ENCODE peak calls at places on chromosomes 7 and 10, in ten cellular contexts. S is left lung, Z is BJ, W is cardiac fibroblast, J is NB4, L is heart left ventricle, H is kidney epithelial cell, Q is SK-N-SH, Y is breast epithelium, E is bronchial epithelial cell. X is an unnamed sample.

GRCh38 chr7:75534727-75535307 is 42.7 kb downstream of the SPDYE5 start:
- DNase-seq in S (no peak), Z (peak; percentile 51), Y (no peak), W (peak; percentile 35), Q (no peak), E (peak; percentile 14), H (no peak), L (no peak), J (peak; percentile 85), X (peak; percentile 61)

GRCh38 chr7:6407434-6407833 is 40.3 kb downstream of the DAGLB start:
- DNase-seq in J (no peak), H (no peak), Q (no peak), L (no peak), E (no peak), S (no peak), Z (no peak), W (no peak), Y (no peak), X (no peak)

GRCh38 chr10:113751116-113751728 is at the start of gene PLEKHS1:
- DNase-seq in J (no peak), Z (peak; percentile 35), W (no peak), Y (peak; percentile 75), E (peak; percentile 10), Q (no peak), S (no peak), L (no peak), H (no peak), X (peak; percentile 64)

GRCh38 chr7:77903597-77903996 is 105.0 kb downstream of the PHTF2 start:
- DNase-seq in S (no peak), H (no peak), L (no peak), Q (peak; percentile 15), E (peak; percentile 10), J (peak; percentile 29), W (no peak), Y (no peak), Z (no peak), X (peak; percentile 26)

GRCh38 chr10:75651452-75651851 is 220.0 kb downstream of the LRMDA start:
- DNase-seq in E (peak; percentile 36), Q (no peak), Y (no peak), J (peak; percentile 62), H (no peak), S (no peak), Z (no peak), L (no peak), W (no peak), X (no peak)

GRCh38 chr10:70891636-70892035 is 3.3 kb upstream of the PCBD1 start:
- DNase-seq in E (peak; percentile 13), L (no peak), H (no peak), Y (no peak), J (no peak), Z (no peak), S (no peak), W (no peak), Q (no peak), X (no peak)

GRCh38 chr10:46031648-46032532 is 1.5 kb upstream of the NCOA4 start:
- DNase-seq in L (no peak), Q (no peak), W (no peak), S (no peak), E (peak; percentile 42), J (peak; percentile 63), H (no peak), Y (no peak), Z (no peak), X (no peak)

GRCh38 chr10:93445097-93445960 is 36.8 kb downstream of the MYOF start:
- DNase-seq in E (peak; percentile 99), Y (peak; percentile 99), Q (peak; percentile 80), J (no peak), S (peak; percentile 93), L (peak; percentile 82), H (peak; percentile 99), Z (peak; percentile 97), W (peak; percentile 99), X (peak; percentile 98)

GRCh38 chr7:99944508-99945070 is 15.2 kb upstream of the GJC3 start:
- DNase-seq in L (no peak), Z (no peak), Q (no peak), E (no peak), H (no peak), W (no peak), J (no peak), Y (no peak), S (no peak), X (no peak)

GRCh38 chr10:88431103-88431502 is 152.0 kb downstream of the RNLS start:
- DNase-seq in W (no peak), Y (no peak), J (no peak), Q (no peak), L (no peak), S (no peak), E (no peak), H (no peak), Z (no peak), X (no peak)

GRCh38 chr7:55240418-55241142 is 124.6 kb upstream of the LANCL2 start:
- DNase-seq in Q (no peak), W (no peak), J (no peak), S (no peak), L (no peak), Y (no peak), E (no peak), Z (no peak), H (no peak), X (no peak)

GRCh38 chr7:98878365-98879197 is at the start of gene TRRAP:
- DNase-seq in J (peak; percentile 85), S (peak; percentile 93), H (no peak), Q (peak; percentile 98), Y (peak; percentile 29), E (peak; percentile 23), Z (no peak), L (peak; percentile 83), W (peak; percentile 83), X (peak; percentile 89)

GRCh38 chr7:98880485-98880884 is 2.2 kb downstream of the TRRAP start:
- DNase-seq in E (no peak), Q (no peak), Y (no peak), W (no peak), L (no peak), S (no peak), H (no peak), Z (no peak), J (no peak), X (no peak)

GRCh38 chr7:98881561-98882315 is 3.4 kb downstream of the TRRAP start:
- DNase-seq in W (no peak), L (no peak), Y (no peak), Z (no peak), Q (no peak), E (peak; percentile 68), H (no peak), J (no peak), S (no peak), X (no peak)

GRCh38 chr7:98879198-98879988 is 1.1 kb downstream of the TRRAP start:
- DNase-seq in L (no peak), J (peak; percentile 29), H (no peak), S (no peak), Z (no peak), E (peak; percentile 35), Q (peak; percentile 52), Y (no peak), W (no peak), X (peak; percentile 27)

GRCh38 chr7:98879989-98880337 is 1.6 kb downstream of the TRRAP start:
- DNase-seq in H (no peak), Z (no peak), Q (no peak), E (no peak), S (no peak), J (no peak), L (no peak), W (no peak), Y (no peak), X (no peak)
- H3K4me3 ChIP-seq in H (peak overlapping the region; percentile 93), Z (peak overlapping the region; percentile 87), Q (peak overlapping the region; percentile 99), E (peak overlapping the region; percentile 96), S (peak overlapping the region; percentile 97), J (peak overlapping the region; percentile 87), L (no peak overlapping the region), W (peak overlapping the region; percentile 97), Y (peak overlapping the region; percentile 82), X (peak overlapping the region; percentile 97)

DNA sequence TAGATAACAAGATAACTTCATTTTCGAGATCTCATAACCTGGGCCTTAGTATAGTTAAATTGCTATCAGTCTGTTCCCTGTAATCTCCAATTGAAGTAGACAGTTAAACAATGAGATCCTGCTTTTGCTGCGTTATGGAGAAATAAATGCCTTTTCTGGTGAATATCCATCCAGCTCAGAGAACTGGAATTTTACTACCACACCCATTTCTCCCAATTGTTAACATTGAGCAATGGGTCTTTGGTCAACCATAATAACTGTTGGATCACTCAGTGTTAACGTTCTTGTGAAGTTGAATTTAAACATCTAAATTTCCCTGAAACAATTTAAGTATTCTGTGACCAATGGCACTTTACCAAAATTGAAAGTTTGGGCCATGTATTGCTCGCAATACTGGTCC is 3.0 kb downstream of the CALU start:
- DNase-seq in L (no peak), Y (no peak), Z (peak; percentile 51), S (no peak), H (no peak), Q (no peak), J (no peak), W (peak; percentile 62), E (peak; percentile 72), X (peak; percentile 92)
- H3K4me3 ChIP-seq in L (no peak overlapping the region), Y (no peak overlapping the region), Z (no peak overlapping the region), S (peak overlapping the region; percentile 89), H (no peak overlapping the region), Q (peak overlapping the region; percentile 4), J (no peak overlapping the region), W (no peak overlapping the region), E (no peak overlapping the region), X (peak overlapping the region; percentile 99)

GRCh38 chr10:117441812-117442443 is 66.7 kb upstream of the PDZD8 start:
- DNase-seq in L (no peak), H (peak; percentile 91), J (peak; percentile 87), W (peak; percentile 89), Z (peak; percentile 46), S (no peak), E (peak; percentile 92), Q (no peak), Y (no peak), X (no peak)
- H3K4me3 ChIP-seq in L (no peak overlapping the region), H (no peak overlapping the region), J (no peak overlapping the region), W (no peak overlapping the region), Z (no peak overlapping the region), S (no peak overlapping the region), E (no peak overlapping the region), Q (no peak overlapping the region), Y (no peak overlapping the region), X (peak overlapping the region; percentile 4)

GRCh38 chr7:20816389-20816959 is 29.8 kb upstream of the SP8 start:
- DNase-seq in Z (no peak), J (no peak), H (no peak), E (no peak), Y (no peak), S (no peak), Q (no peak), W (no peak), L (no peak), X (no peak)
- H3K4me3 ChIP-seq in Z (no peak overlapping the region), J (no peak overlapping the region), H (no peak overlapping the region), E (no peak overlapping the region), Y (no peak overlapping the region), S (no peak overlapping the region), Q (no peak overlapping the region), W (no peak overlapping the region), L (no peak overlapping the region), X (no peak overlapping the region)

DNA sequence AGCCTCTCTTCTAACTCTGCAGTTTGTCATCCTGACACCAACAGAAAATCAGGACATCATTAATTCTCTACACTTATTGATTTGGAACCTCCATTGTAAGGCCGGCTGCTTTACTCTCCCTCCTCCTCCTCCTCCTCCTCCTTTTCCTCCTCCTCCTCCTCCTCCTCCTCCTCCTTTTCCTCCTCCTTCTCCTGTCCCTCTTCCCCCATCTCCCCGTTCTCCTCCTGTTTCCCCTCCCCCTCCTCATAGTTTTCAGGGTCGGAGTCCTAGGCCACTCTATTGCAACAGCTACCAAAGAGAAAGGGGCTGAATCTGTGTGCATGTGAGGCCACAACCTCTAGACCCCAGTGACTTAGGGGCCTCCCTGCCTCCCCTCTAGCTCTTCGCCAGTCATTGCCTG is 136.1 kb downstream of the HECW1 start:
- DNase-seq in S (no peak), J (no peak), Z (no peak), Q (no peak), H (no peak), Y (no peak), E (no peak), L (no peak), W (no peak), X (no peak)
- H3K4me3 ChIP-seq in S (no peak overlapping the region), J (no peak overlapping the region), Z (peak overlapping the region; percentile 34), Q (no peak overlapping the region), H (no peak overlapping the region), Y (no peak overlapping the region), E (no peak overlapping the region), L (no peak overlapping the region), W (no peak overlapping the region), X (no peak overlapping the region)

X was measured in adipocyte.